ENCODE peak calls at places on chromosome 21, in nine cellular contexts. W, F, J, K, B, V, X, Z and C are unnamed samples.
A peak's percentile ranks its signal among the peaks of the same experiment; 100 is the strongest.

GRCh38 chr21:42790520-42790919 is 88.8 kb downstream of the WDR4 start:
- DNase-seq in J (no peak), B (no peak), X (no peak), Z (no peak), V (no peak), W (no peak), K (no peak), F (no peak), C (no peak)

GRCh38 chr21:33951276-33952178 is 35.9 kb upstream of the ATP5PO start:
- DNase-seq in Z (no peak), B (no peak), X (no peak), K (no peak), W (peak; percentile 64), F (no peak), J (no peak), V (no peak), C (no peak)

GRCh38 chr21:33230518-33231324 is 983 bp downstream of the IFNAR2 start:
- DNase-seq in F (peak; percentile 43), K (no peak), W (peak; percentile 82), J (peak; percentile 61), Z (no peak), B (peak; percentile 71), V (peak; percentile 77), X (peak; percentile 84), C (peak; percentile 48)

GRCh38 chr21:22806278-22806677 is 1808.1 kb downstream of the NCAM2 start:
- DNase-seq in Z (no peak), V (no peak), W (no peak), J (no peak), F (no peak), K (no peak), B (no peak), X (no peak), C (no peak)

GRCh38 chr21:32190491-32191144 is 88.2 kb downstream of the MIS18A start:
- DNase-seq in B (no peak), J (no peak), F (no peak), W (no peak), V (no peak), X (no peak), Z (no peak), K (no peak), C (no peak)

GRCh38 chr21:35019631-35020032 is 29.5 kb downstream of the RUNX1 start:
- DNase-seq in W (no peak), X (peak; percentile 53), F (no peak), V (no peak), K (no peak), J (peak; percentile 67), Z (no peak), B (no peak), C (no peak)

GRCh38 chr21:21045538-21045937 is 47.3 kb downstream of the NCAM2 start:
- DNase-seq in K (no peak), J (no peak), X (no peak), B (no peak), V (no peak), Z (no peak), F (no peak), W (peak; percentile 0), C (no peak)

GRCh38 chr21:32336711-32337110 is 38.1 kb downstream of the MRAP start:
- DNase-seq in X (no peak), V (no peak), Z (no peak), F (no peak), W (peak; percentile 48), J (no peak), B (no peak), K (no peak), C (peak; percentile 87)

GRCh38 chr21:42925114-42925907 is at the start of gene ERVH48-1:
- DNase-seq in W (no peak), B (peak; percentile 42), K (peak; percentile 1), J (no peak), Z (no peak), X (no peak), F (no peak), V (no peak), C (no peak)

GRCh38 chr21:16418663-16419062 is 688.9 kb downstream of the USP25 start:
- DNase-seq in K (no peak), F (no peak), V (no peak), B (no peak), Z (no peak), W (no peak), X (no peak), J (no peak), C (no peak)

GRCh38 chr21:38819719-38820147 is 14.0 kb downstream of the ETS2 start:
- DNase-seq in Z (no peak), W (peak; percentile 78), F (no peak), J (no peak), B (no peak), V (no peak), X (no peak), K (peak; percentile 51), C (no peak)

GRCh38 chr21:38839683-38840286 is 34.1 kb downstream of the ETS2 start:
- DNase-seq in K (no peak), F (no peak), W (peak; percentile 97), V (no peak), J (no peak), Z (no peak), B (no peak), X (no peak), C (no peak)

GRCh38 chr21:34545079-34545884 is 33.3 kb upstream of the KCNE1 start:
- DNase-seq in V (peak; percentile 53), X (peak; percentile 53), K (no peak), J (peak; percentile 48), W (peak; percentile 77), F (no peak), B (no peak), Z (no peak), C (no peak)

DNA sequence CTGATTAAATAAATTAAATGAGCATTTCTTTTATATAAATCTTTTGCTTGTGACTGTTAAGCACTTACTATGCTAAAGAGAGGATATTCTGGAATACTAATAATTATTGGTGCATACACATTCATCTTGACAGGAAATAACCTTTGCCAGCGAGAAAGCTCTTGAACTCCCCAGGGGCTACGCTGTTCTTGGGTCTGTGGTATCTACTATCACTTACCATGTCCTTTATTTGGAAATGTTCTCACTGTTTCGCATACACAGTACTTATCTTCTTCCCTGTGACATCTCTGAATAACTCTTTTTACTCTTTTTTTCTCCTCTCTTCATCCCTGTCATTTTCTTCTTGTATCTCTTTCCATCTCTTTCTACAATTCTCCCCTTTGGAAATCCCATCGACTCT is 178.7 kb downstream of the GABPA start:
- DNase-seq in Z (no peak), J (no peak), B (no peak), F (no peak), W (no peak), X (no peak), V (no peak), K (no peak), C (no peak)
- H3K4me3 ChIP-seq in Z (no peak overlapping the region), J (no peak overlapping the region), B (no peak overlapping the region), F (no peak overlapping the region), W (no peak overlapping the region), X (no peak overlapping the region), V (no peak overlapping the region), K (no peak overlapping the region), C (no peak overlapping the region)

DNA sequence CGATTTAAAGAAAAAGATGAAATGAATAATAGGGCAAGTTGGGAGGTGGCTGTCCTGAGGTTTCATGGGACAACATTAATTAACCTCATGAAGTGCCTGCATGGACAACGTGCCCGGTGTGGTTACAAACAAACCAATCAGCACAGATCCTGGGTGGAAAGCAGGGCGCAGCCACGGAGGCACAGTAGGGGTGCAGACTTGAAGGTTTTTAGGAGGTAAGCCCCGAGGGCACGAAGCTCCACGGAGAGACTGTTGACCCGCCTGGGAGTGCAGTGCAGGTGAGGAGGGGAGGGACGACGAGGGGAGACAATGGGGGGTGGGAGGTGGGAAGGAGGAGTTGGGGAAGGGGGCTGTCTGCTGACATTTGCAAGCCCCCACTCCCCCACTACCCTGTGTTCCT is 2.3 kb upstream of the RIPK4 start:
- DNase-seq in K (no peak), Z (no peak), F (no peak), J (no peak), X (no peak), W (no peak), V (no peak), B (no peak), C (no peak)
- H3K4me3 ChIP-seq in K (peak overlapping the region; percentile 38), Z (peak overlapping the region; percentile 69), F (peak overlapping the region; percentile 2), J (peak overlapping the region; percentile 90), X (no peak overlapping the region), W (peak overlapping the region; percentile 25), V (no peak overlapping the region), B (peak overlapping the region; percentile 12), C (no peak overlapping the region)

GRCh38 chr21:37383784-37384311 is 17.3 kb downstream of the DYRK1A start:
- DNase-seq in J (no peak), X (no peak), W (no peak), B (no peak), V (no peak), F (no peak), K (no peak), Z (no peak), C (no peak)

GRCh38 chr21:37383066-37383465 is 16.5 kb downstream of the DYRK1A start:
- DNase-seq in W (peak; percentile 56), F (no peak), Z (no peak), J (no peak), X (no peak), V (peak; percentile 40), B (no peak), K (no peak), C (no peak)

GRCh38 chr21:37384416-37384815 is 17.8 kb downstream of the DYRK1A start:
- DNase-seq in F (no peak), Z (no peak), X (no peak), V (no peak), B (no peak), W (no peak), J (no peak), K (no peak), C (no peak)

GRCh38 chr21:37386151-37386550 is 19.6 kb downstream of the DYRK1A start:
- DNase-seq in J (no peak), K (no peak), W (no peak), F (no peak), X (no peak), V (no peak), B (no peak), Z (no peak), C (no peak)

GRCh38 chr21:37385179-37385765 is 18.7 kb downstream of the DYRK1A start:
- DNase-seq in X (no peak), J (no peak), F (no peak), Z (no peak), K (no peak), B (no peak), W (no peak), V (no peak), C (no peak)
- H3K4me3 ChIP-seq in X (no peak overlapping the region), J (no peak overlapping the region), F (no peak overlapping the region), Z (no peak overlapping the region), K (no peak overlapping the region), B (no peak overlapping the region), W (no peak overlapping the region), V (no peak overlapping the region), C (no peak overlapping the region)

GRCh38 chr21:17981060-17981459 is 161.9 kb upstream of the C21orf91 start:
- DNase-seq in Z (no peak), X (no peak), F (no peak), W (peak; percentile 42), B (no peak), J (no peak), K (no peak), V (no peak), C (no peak)
- H3K4me3 ChIP-seq in Z (no peak overlapping the region), X (no peak overlapping the region), F (no peak overlapping the region), W (no peak overlapping the region), B (no peak overlapping the region), J (no peak overlapping the region), K (no peak overlapping the region), V (no peak overlapping the region), C (no peak overlapping the region)

DNA sequence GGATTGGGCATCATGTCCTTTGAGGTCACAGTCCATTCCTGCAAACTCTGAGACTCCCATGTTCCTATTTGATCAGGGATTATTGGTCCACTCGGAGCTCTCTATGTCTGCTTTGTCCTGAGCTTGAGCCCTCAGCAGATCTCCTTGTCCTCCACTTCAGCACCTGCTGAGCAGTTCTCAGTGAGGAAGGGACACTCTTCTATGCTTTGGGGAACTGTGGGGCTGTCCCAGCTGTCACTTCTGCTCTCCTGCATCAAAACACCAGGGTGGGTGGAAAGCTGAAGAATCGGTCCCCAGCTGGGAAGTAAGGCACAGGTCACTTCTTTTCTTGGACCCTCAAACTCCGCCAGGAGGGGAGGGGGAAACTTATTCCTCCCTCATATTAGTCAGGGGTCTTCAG is 99.5 kb downstream of the PCP4 start:
- DNase-seq in X (no peak), V (no peak), W (no peak), J (no peak), Z (no peak), F (no peak), B (no peak), K (no peak), C (no peak)
- H3K4me3 ChIP-seq in X (no peak overlapping the region), V (no peak overlapping the region), W (no peak overlapping the region), J (no peak overlapping the region), Z (no peak overlapping the region), F (no peak overlapping the region), B (no peak overlapping the region), K (no peak overlapping the region), C (no peak overlapping the region)